ENCODE peak calls at places on chromosomes 7 and 10, in eight cellular contexts. D is CD4-positive, alpha-beta memory T cell; G is heart right ventricle; V is fibroblast of lung; W is HCT116; X is stomach; M is esophagus squamous epithelium; E is A549. Q is an unnamed sample.
A peak's percentile ranks its signal among the peaks of the same experiment; 100 is the strongest.

GRCh38 chr7:89731751-89732150 is 422.5 kb upstream of the STEAP1 start:
- DNase-seq in D (no peak), G (no peak), V (no peak), W (no peak), X (no peak), M (no peak), E (no peak), Q (no peak)

GRCh38 chr10:78258303-78259030 is 224.8 kb downstream of the RPS24 start:
- DNase-seq in D (no peak), G (no peak), V (no peak), W (no peak), X (no peak), M (no peak), E (peak; percentile 22), Q (no peak)

GRCh38 chr10:117306674-117307073 is 65.8 kb downstream of the SLC18A2 start:
- DNase-seq in D (no peak), G (no peak), V (no peak), W (no peak), X (no peak), M (no peak), E (no peak), Q (no peak)

GRCh38 chr10:123284022-123284421 is 129.8 kb downstream of the BUB3 start:
- DNase-seq in D (no peak), G (no peak), V (no peak), W (peak; percentile 12), X (no peak), M (no peak), E (peak; percentile 37), Q (no peak)

GRCh38 chr10:132065491-132066105 is at the start of gene JAKMIP3:
- DNase-seq in D (no peak), G (peak; percentile 50), V (peak; percentile 90), W (no peak), X (peak; percentile 35), M (no peak), E (peak; percentile 82), Q (no peak)

GRCh38 chr7:82166666-82167065 is 276.9 kb downstream of the CACNA2D1 start:
- DNase-seq in D (no peak), G (no peak), V (no peak), W (no peak), X (no peak), M (no peak), E (no peak), Q (no peak)

GRCh38 chr10:113424304-113424721 is 128.5 kb upstream of the HABP2 start:
- DNase-seq in D (no peak), G (no peak), V (no peak), W (no peak), X (no peak), M (no peak), E (no peak), Q (no peak)

GRCh38 chr7:27245798-27246691 is 3.4 kb downstream of the EVX1 start:
- DNase-seq in D (no peak), G (no peak), V (no peak), W (no peak), X (no peak), M (no peak), E (no peak), Q (no peak)

GRCh38 chr7:133582766-133583523 is 330.1 kb downstream of the EXOC4 start:
- DNase-seq in D (no peak), G (no peak), V (peak; percentile 85), W (no peak), X (no peak), M (no peak), E (no peak), Q (no peak)

GRCh38 chr10:49542353-49542752 is 3.4 kb upstream of the ERCC6 start:
- DNase-seq in D (no peak), G (no peak), V (no peak), W (no peak), X (no peak), M (no peak), E (no peak), Q (no peak)

GRCh38 chr7:79789584-79790345 is 336.3 kb upstream of the MAGI2 start:
- DNase-seq in D (no peak), G (no peak), V (peak; percentile 64), W (no peak), X (no peak), M (no peak), E (no peak), Q (no peak)

GRCh38 chr10:69413221-69413865 is 3.4 kb downstream of the TACR2 start:
- DNase-seq in D (no peak), G (peak; percentile 69), V (peak; percentile 56), W (peak; percentile 34), X (peak; percentile 66), M (no peak), E (peak; percentile 49), Q (no peak)

GRCh38 chr7:78141533-78142281 is 343.1 kb downstream of the PHTF2 start:
- DNase-seq in D (no peak), G (no peak), V (peak; percentile 87), W (no peak), X (no peak), M (no peak), E (no peak), Q (no peak)

GRCh38 chr7:103446046-103446520 is at the start of gene SLC26A5:
- DNase-seq in D (no peak), G (no peak), V (no peak), W (no peak), X (peak; percentile 76), M (no peak), E (no peak), Q (no peak)

GRCh38 chr7:121273467-121274167 is 55.2 kb upstream of the WNT16 start:
- DNase-seq in D (no peak), G (no peak), V (peak; percentile 27), W (no peak), X (no peak), M (no peak), E (no peak), Q (no peak)

GRCh38 chr10:49359349-49360231 is 36.3 kb downstream of the DRGX start:
- DNase-seq in D (no peak), G (peak; percentile 30), V (no peak), W (no peak), X (no peak), M (no peak), E (no peak), Q (no peak)

GRCh38 chr7:20535541-20535940 is 79.9 kb upstream of the ABCB5 start:
- DNase-seq in D (no peak), G (no peak), V (no peak), W (no peak), X (no peak), M (no peak), E (no peak), Q (no peak)

GRCh38 chr7:56157238-56157790 is 41.1 kb upstream of the NUPR2 start:
- DNase-seq in D (no peak), G (no peak), V (no peak), W (no peak), X (no peak), M (no peak), E (no peak), Q (no peak)
- H3K9me3 ChIP-seq in D (peaks cover 7% of the 10 kb centered on the region), G (peaks cover 12% of the 10 kb centered on the region), V (no peaks in the 10 kb centered on the region), W (no peaks in the 10 kb centered on the region), X (peaks cover 39% of the 10 kb centered on the region), M (peaks cover 19% of the 10 kb centered on the region), E (no peaks in the 10 kb centered on the region), Q (no peaks in the 10 kb centered on the region)

GRCh38 chr7:25788961-25789620 is 362.9 kb upstream of the NFE2L3 start:
- DNase-seq in D (no peak), G (no peak), V (no peak), W (no peak), X (no peak), M (no peak), E (no peak), Q (no peak)
- H3K9me3 ChIP-seq in D (no peaks in the 10 kb centered on the region), G (no peaks in the 10 kb centered on the region), V (no peaks in the 10 kb centered on the region), W (no peaks in the 10 kb centered on the region), X (no peaks in the 10 kb centered on the region), M (no peaks in the 10 kb centered on the region), E (no peaks in the 10 kb centered on the region), Q (no peaks in the 10 kb centered on the region)

GRCh38 chr7:158976849-158977593 is 120.7 kb downstream of the DYNC2I1 start:
- DNase-seq in D (peak; percentile 88), G (peak; percentile 82), V (peak; percentile 43), W (peak; percentile 73), X (peak; percentile 92), M (peak; percentile 9), E (peak; percentile 67), Q (peak; percentile 70)

GRCh38 chr7:158976468-158976848 is 120.1 kb downstream of the DYNC2I1 start:
- DNase-seq in D (no peak), G (no peak), V (no peak), W (no peak), X (no peak), M (no peak), E (no peak), Q (no peak)

GRCh38 chr7:158973440-158973839 is 117.1 kb downstream of the DYNC2I1 start:
- DNase-seq in D (peak; percentile 42), G (no peak), V (no peak), W (peak; percentile 64), X (peak; percentile 42), M (no peak), E (peak; percentile 33), Q (peak; percentile 44)

GRCh38 chr7:158973941-158974785 is 117.8 kb downstream of the DYNC2I1 start:
- DNase-seq in D (no peak), G (no peak), V (no peak), W (no peak), X (no peak), M (no peak), E (no peak), Q (no peak)

DNA sequence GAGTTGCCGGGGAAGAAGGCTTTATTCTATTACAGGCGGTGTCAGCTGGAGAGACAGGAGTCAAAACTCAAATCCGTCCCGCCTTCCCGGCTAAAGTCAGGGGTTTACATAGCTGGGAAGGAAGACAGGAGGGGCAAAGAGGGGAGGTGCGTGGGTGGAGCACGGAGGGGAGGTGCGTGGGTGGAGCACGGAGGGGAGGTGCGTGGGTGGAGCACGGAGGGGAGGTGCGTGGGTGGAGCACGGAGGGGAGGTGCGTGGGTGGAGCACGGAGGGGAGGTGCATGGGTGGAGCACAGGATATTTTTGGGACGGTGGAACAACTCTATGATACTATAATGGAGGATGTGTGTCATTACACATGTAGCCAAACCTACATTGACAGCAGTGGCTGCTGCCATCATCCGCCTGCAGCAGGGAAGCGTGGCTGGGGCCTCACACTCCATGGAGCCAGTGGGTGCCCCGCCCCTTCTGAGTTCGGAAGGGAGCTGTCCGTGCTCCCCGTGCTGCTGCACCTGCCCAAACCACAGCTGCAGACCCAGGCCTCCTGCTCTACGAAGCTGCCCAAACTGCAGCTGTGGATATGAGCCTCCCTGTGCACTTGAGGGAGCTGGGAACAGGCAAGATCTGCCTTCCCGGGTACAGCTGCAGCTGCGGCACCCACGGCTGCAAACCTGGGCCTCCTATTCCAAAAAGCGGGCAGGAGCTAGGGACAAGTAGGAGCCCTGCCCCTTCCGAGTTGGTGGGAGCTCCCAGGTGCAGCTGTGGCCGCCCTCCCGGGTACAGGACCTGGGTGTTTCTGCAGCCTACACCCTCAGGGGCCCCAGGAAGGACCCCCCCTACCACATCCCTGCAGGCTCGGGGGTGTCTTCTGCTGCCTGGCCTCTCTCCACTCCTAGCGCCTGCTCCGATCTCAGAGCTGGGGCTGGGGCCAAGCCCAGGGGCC is 119.4 kb downstream of the DYNC2I1 start:
- DNase-seq in D (no peak), G (no peak), V (no peak), W (no peak), X (no peak), M (no peak), E (no peak), Q (no peak)
- H3K9me3 ChIP-seq in D (no peaks in the 10 kb centered on the region), G (no peaks in the 10 kb centered on the region), V (no peaks in the 10 kb centered on the region), W (peaks cover under 1% of the 10 kb centered on the region), X (peaks cover 10% of the 10 kb centered on the region), M (peaks cover 2% of the 10 kb centered on the region), E (peaks cover 33% of the 10 kb centered on the region), Q (no peaks in the 10 kb centered on the region)

DNA sequence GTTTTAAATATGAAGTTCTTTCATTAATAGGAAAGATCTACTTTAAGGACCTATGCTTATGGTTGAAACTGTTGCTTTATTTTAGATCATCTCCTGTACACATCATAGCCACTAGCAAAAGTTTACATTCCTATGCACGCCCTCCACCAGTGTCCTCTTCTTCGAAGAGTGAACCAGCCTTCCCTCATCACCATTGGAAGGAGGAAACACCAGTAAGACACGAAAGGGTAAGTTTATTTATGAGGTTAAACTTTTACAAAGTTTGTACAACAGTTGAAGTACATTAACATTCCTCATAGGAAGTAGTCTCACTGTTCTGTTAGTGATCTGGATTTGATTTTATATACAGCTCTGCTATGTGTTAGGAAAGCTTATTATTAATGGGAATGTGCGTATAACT is 16.9 kb downstream of the HBP1 start:
- DNase-seq in D (no peak), G (no peak), V (no peak), W (no peak), X (no peak), M (no peak), E (no peak), Q (no peak)
- H3K9me3 ChIP-seq in D (no peaks in the 10 kb centered on the region), G (no peaks in the 10 kb centered on the region), V (no peaks in the 10 kb centered on the region), W (no peaks in the 10 kb centered on the region), X (no peaks in the 10 kb centered on the region), M (no peaks in the 10 kb centered on the region), E (no peaks in the 10 kb centered on the region), Q (no peaks in the 10 kb centered on the region)

Q was measured in T-helper 17 cell.